ENCODE peak calls at places on chromosome 7, in six cellular contexts. R, V, F, B, P and O are unnamed samples.

GRCh38 chr7:25968205-25968993 is 183.6 kb upstream of the NFE2L3 start:
- DNase-seq in V (no peak), F (no peak), R (no peak), P (peak; percentile 59), B (no peak), O (no peak)

GRCh38 chr7:154304740-154305679 is 252.8 kb downstream of the DPP6 start:
- DNase-seq in B (no peak), R (no peak), V (no peak), P (no peak), F (no peak), O (no peak)

GRCh38 chr7:136018104-136018503 is 40.9 kb upstream of the MTPN start:
- DNase-seq in B (no peak), F (peak; percentile 12), V (no peak), P (no peak), R (no peak), O (no peak)

GRCh38 chr7:117669818-117670217 is 190.0 kb downstream of the CFTR start:
- DNase-seq in F (no peak), B (peak; percentile 31), R (no peak), P (no peak), V (no peak), O (no peak)

GRCh38 chr7:124456286-124456685 is 309.3 kb downstream of the GPR37 start:
- DNase-seq in B (no peak), R (no peak), P (no peak), V (no peak), F (no peak), O (no peak)

GRCh38 chr7:81887098-81887497 is 117.3 kb upstream of the HGF start:
- DNase-seq in V (no peak), R (no peak), F (no peak), B (no peak), P (no peak), O (no peak)

GRCh38 chr7:47600199-47601118 is 18.5 kb upstream of the TNS3 start:
- DNase-seq in B (no peak), R (peak; percentile 76), V (no peak), P (no peak), F (peak; percentile 81), O (no peak)

GRCh38 chr7:100127866-100128601 is 1.3 kb downstream of the MBLAC1 start:
- DNase-seq in B (peak; percentile 43), V (no peak), P (peak; percentile 45), F (no peak), R (no peak), O (no peak)

DNA sequence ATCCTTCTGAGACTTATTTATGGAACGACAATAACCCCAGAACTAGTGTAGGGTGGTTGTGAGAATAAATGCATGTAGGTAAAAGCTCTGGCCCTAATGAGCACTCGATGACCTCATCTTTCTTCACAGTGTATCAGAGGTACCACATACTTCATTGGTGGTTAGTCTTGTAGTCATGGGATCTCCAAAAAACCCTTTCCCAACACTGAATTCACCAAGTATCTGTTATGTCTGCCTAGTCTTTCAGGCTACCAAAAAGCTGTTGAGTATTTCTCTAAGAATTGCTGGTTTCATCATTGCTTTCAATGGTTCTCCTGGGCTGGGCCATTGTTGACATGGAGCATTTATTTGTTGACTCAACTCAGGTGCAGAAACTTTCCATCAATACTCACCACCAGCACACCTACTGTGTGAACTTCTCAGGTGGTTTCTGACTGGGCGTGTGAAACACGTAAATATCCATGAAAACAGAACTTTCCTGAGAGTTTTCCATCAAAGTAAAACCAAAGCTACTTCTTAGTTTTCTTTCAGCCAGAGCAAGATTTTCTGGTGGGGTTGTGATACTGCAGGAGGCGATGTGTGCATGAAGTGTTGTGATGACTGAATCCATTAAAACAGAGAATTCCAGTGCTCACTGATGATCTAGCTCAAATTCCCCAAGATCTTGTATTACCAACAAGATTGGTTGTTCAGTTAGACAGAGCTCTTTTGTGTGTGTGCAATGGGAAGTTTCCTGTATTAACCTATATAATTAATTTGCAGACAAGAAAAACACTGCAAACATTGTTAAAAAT is 51.4 kb upstream of the SLC35B4 start:
- DNase-seq in V (no peak), R (no peak), F (peak; percentile 26), P (no peak), B (no peak), O (no peak)
- TF ChIP-seq CTCF in V (no peak), R (no peak), F (no peak), P (no peak), B (no peak), O (no peak)

GRCh38 chr7:46131916-46132795 is 211.1 kb upstream of the IGFBP3 start:
- DNase-seq in V (no peak), P (no peak), B (peak; percentile 31), R (no peak), F (peak; percentile 25), O (no peak)
- TF ChIP-seq CTCF in V (no peak), P (no peak), B (no peak), R (peak; percentile 52), F (peak; percentile 31), O (peak; percentile 48)

GRCh38 chr7:122306320-122307227 is 2.0 kb upstream of the FEZF1 start:
- DNase-seq in F (no peak), B (peak; percentile 66), V (no peak), P (no peak), R (no peak), O (no peak)

GRCh38 chr7:122304996-122305421 is 459 bp upstream of the FEZF1 start:
- DNase-seq in V (no peak), R (no peak), F (peak; percentile 10), P (no peak), B (peak; percentile 35), O (no peak)

GRCh38 chr7:122307228-122307619 is 2.7 kb upstream of the FEZF1 start:
- DNase-seq in F (no peak), B (peak; percentile 54), P (no peak), V (no peak), R (no peak), O (no peak)

GRCh38 chr7:122304604-122304975 is at the start of gene FEZF1:
- DNase-seq in V (no peak), B (peak; percentile 63), P (no peak), F (no peak), R (no peak), O (no peak)

DNA sequence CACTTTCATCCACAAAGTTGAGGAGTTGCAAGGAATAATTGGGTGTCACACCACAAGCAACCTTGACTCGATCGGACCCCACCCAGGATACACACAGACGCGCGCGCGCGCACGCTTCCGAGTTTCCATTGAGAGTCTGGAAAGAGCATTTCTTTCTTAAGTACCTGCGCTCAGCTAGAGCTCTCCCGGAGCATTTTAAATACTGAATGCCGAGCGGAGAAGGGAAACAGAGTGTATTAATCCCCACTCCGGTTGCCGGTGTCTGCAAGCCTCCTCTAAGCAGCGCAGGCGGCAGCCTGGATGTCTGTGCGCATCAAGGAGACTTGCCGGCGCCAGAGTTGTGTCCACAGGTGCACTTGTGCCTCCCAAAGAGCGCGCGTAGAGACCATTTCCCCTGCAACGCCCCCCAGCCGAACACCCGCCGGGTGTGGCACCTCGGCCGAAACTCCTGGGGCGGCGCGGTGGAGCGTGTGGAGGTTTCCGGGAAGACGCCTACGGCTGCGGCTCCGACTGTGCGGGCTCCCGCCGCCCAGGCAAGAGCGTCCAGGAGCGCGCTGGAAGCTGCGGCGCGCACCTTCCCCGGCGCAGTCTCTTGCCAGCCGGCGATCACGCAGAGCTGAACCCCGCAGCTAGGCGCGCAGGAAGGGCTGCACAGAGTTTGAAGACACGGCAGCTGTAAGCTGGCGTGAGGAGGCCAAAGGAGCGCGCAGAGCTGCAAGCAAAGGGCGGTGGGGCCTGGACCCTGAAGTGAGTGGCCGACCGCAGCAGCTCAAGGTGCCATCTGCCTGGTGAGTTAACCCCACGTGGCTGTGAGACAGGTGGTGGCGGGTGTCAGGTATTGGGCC is 1.1 kb upstream of the FEZF1 start:
- DNase-seq in P (no peak), R (no peak), B (peak; percentile 64), V (no peak), F (no peak), O (no peak)
- TF ChIP-seq CTCF in P (no peak), R (no peak), B (no peak), V (no peak), F (no peak), O (no peak)

GRCh38 chr7:540579-540978 is 20.9 kb upstream of the PDGFA start:
- DNase-seq in R (no peak), B (no peak), F (no peak), V (no peak), P (no peak), O (no peak)

GRCh38 chr7:540997-541396 is 21.4 kb upstream of the PDGFA start:
- DNase-seq in P (no peak), R (no peak), F (no peak), V (no peak), B (no peak), O (no peak)

GRCh38 chr7:539731-540411 is 20.2 kb upstream of the PDGFA start:
- DNase-seq in V (no peak), R (no peak), P (no peak), F (peak; percentile 50), B (no peak), O (no peak)

GRCh38 chr7:537911-538634 is 18.4 kb upstream of the PDGFA start:
- DNase-seq in P (no peak), V (no peak), F (peak; percentile 95), R (peak; percentile 67), B (no peak), O (no peak)

GRCh38 chr7:538764-539685 is 19.4 kb upstream of the PDGFA start:
- DNase-seq in R (no peak), P (no peak), F (no peak), B (no peak), V (no peak), O (no peak)
- TF ChIP-seq CTCF in R (no peak), P (no peak), F (no peak), B (no peak), V (no peak), O (no peak)

DNA sequence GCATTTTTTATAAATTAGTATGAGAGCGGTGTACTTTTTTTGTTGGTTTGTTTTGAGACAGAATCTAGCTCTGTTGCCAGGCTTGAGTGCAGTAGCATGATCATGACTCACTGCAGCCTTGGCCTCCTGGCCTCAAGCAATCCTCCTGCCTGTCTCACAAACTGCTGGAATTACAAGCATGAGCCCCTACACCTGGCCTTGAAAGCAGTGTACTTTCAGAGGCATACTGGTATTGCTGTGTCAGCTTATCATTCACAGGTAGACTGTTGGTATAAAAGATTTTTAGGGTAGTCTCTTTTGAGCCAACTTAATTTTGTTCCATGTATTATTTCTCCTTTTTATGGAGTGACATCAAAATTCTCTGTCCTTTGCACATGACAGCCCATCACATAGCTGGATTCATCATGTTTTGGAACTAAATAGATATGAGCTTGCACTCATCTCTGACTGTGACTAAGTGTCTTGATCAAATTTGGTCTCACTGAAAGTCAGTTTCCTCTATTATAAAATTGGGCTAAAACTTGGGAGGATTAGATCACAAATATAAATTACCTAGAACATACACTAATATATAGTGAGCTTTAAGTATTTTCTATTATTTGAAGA is 12.4 kb downstream of the GNAT3 start:
- DNase-seq in B (peak; percentile 12), R (peak; percentile 97), F (peak; percentile 94), V (no peak), P (no peak), O (peak; percentile 71)
- TF ChIP-seq CTCF in B (no peak), R (no peak), F (no peak), V (no peak), P (no peak), O (no peak)

GRCh38 chr7:27129729-27130539 is 623 bp downstream of the HOXA4 start:
- DNase-seq in B (no peak), V (peak; percentile 60), F (peak; percentile 37), P (no peak), R (no peak), O (no peak)
- TF ChIP-seq CTCF in B (no peak), V (no peak), F (no peak), P (no peak), R (no peak), O (no peak)